ENCODE peak calls at places on chromosomes 16 and 17, in six cellular contexts. X, K, M, V, R and Z are unnamed samples.
A peak's percentile ranks its signal among the peaks of the same experiment; 100 is the strongest.

GRCh38 chr16:16038950-16039349 is 89.5 kb downstream of the ABCC1 start:
- DNase-seq in K (no peak), R (no peak), X (no peak), M (no peak), V (no peak), Z (no peak)

GRCh38 chr16:12336158-12336557 is 359.6 kb downstream of the SNX29 start:
- DNase-seq in X (no peak), V (no peak), K (no peak), M (no peak), R (no peak), Z (no peak)

GRCh38 chr16:19722981-19723380 is 4.9 kb downstream of the IQCK start:
- DNase-seq in M (no peak), V (no peak), R (no peak), K (no peak), X (no peak), Z (no peak)

GRCh38 chr17:73288534-73289302 is 23.1 kb downstream of the CDC42EP4 start:
- DNase-seq in V (no peak), X (no peak), M (peak; percentile 85), R (no peak), K (peak; percentile 77), Z (no peak)

GRCh38 chr16:3861808-3862451 is 18.6 kb downstream of the CREBBP start:
- DNase-seq in R (no peak), V (no peak), M (no peak), X (no peak), K (no peak), Z (no peak)

GRCh38 chr16:66403531-66404145 is 23.5 kb upstream of the BEAN1 start:
- DNase-seq in X (no peak), K (no peak), R (no peak), V (no peak), M (no peak), Z (no peak)

GRCh38 chr17:39555368-39555767 is 52.4 kb downstream of the NEUROD2 start:
- DNase-seq in V (no peak), R (no peak), X (no peak), M (no peak), K (no peak), Z (no peak)

GRCh38 chr17:55402374-55402773 is 19.3 kb downstream of the MMD start:
- DNase-seq in R (no peak), M (no peak), X (no peak), V (no peak), K (no peak), Z (no peak)

GRCh38 chr16:27852116-27852515 is 211.4 kb downstream of the GSG1L start:
- DNase-seq in M (no peak), K (no peak), R (no peak), V (no peak), X (no peak), Z (no peak)

GRCh38 chr17:45844695-45845375 is at the start of gene SPPL2C:
- DNase-seq in V (peak; percentile 14), R (no peak), M (no peak), K (peak; percentile 27), X (no peak), Z (peak; percentile 57)

GRCh38 chr16:53967172-53967571 is 263.2 kb downstream of the FTO start:
- DNase-seq in K (no peak), M (no peak), X (no peak), R (no peak), V (no peak), Z (no peak)

GRCh38 chr16:17295948-17296347 is 174.8 kb downstream of the XYLT1 start:
- DNase-seq in R (no peak), X (no peak), M (no peak), V (no peak), K (no peak), Z (no peak)

GRCh38 chr17:49223168-49223516 is 7.4 kb downstream of the PHOSPHO1 start:
- DNase-seq in K (no peak), M (no peak), X (no peak), R (no peak), V (no peak), Z (no peak)

GRCh38 chr16:17431012-17431411 is 39.7 kb downstream of the XYLT1 start:
- DNase-seq in R (no peak), M (no peak), V (no peak), X (no peak), K (no peak), Z (no peak)

GRCh38 chr16:27721548-27722265 is 171.8 kb downstream of the KATNIP start:
- DNase-seq in X (no peak), M (peak; percentile 74), R (peak; percentile 82), K (peak; percentile 42), V (no peak), Z (peak; percentile 79)

GRCh38 chr16:29702307-29702706 is 23.3 kb downstream of the QPRT start:
- DNase-seq in M (no peak), V (no peak), X (no peak), R (no peak), K (no peak), Z (no peak)

GRCh38 chr17:44971776-44972483 is 3.8 kb upstream of the C1QL1 start:
- DNase-seq in K (no peak), X (no peak), M (no peak), V (no peak), R (no peak), Z (no peak)

GRCh38 chr17:1365445-1366039 is 34.5 kb downstream of the YWHAE start:
- DNase-seq in K (peak; percentile 63), M (peak; percentile 69), R (peak; percentile 46), X (no peak), V (peak; percentile 35), Z (no peak)

GRCh38 chr16:19169081-19169639 is 1.1 kb downstream of the SYT17 start:
- DNase-seq in V (no peak), K (no peak), R (no peak), X (no peak), M (no peak), Z (no peak)

GRCh38 chr17:37327341-37328090 is 48.3 kb upstream of the C17orf78 start:
- DNase-seq in M (no peak), K (no peak), R (no peak), X (no peak), V (no peak), Z (no peak)

GRCh38 chr17:7137182-7137943 is 22.7 kb upstream of the ASGR2 start:
- DNase-seq in X (no peak), V (no peak), M (no peak), K (no peak), R (no peak), Z (no peak)